ENCODE peak calls at places on chromosomes 12 and 14, in seven cellular contexts. One of them, this sample, is unnamed.

GRCh38 chr14:104220225-104221070 is 82.1 kb downstream of the KIF26A start:
- DNase-seq in body of pancreas: no peak
- DNase-seq in uterus: no peak
- DNase-seq in brain microvascular endothelial cell: no peak
- DNase-seq in dorsolateral prefrontal cortex: peak
- DNase-seq in H1: no peak
- DNase-seq in endodermal cell: no peak
- DNase-seq in this sample: no peak

GRCh38 chr12:26940820-26941219 is 2.5 kb downstream of the FGFR1OP2 start:
- DNase-seq in body of pancreas: no peak
- DNase-seq in uterus: no peak
- DNase-seq in brain microvascular endothelial cell: peak
- DNase-seq in dorsolateral prefrontal cortex: no peak
- DNase-seq in H1: no peak
- DNase-seq in endodermal cell: no peak
- DNase-seq in this sample: no peak

GRCh38 chr14:21768116-21768874 is 94.7 kb upstream of the OR4E1 start:
- DNase-seq in body of pancreas: no peak
- DNase-seq in uterus: no peak
- DNase-seq in brain microvascular endothelial cell: peak
- DNase-seq in dorsolateral prefrontal cortex: no peak
- DNase-seq in H1: no peak
- DNase-seq in endodermal cell: peak
- DNase-seq in this sample: no peak

GRCh38 chr14:21255385-21256101 is 13.7 kb downstream of the HNRNPC start:
- DNase-seq in body of pancreas: no peak
- DNase-seq in uterus: no peak
- DNase-seq in brain microvascular endothelial cell: no peak
- DNase-seq in dorsolateral prefrontal cortex: no peak
- DNase-seq in H1: no peak
- DNase-seq in endodermal cell: no peak
- DNase-seq in this sample: no peak

GRCh38 chr12:77003961-77004360 is 61.4 kb downstream of the E2F7 start:
- DNase-seq in body of pancreas: no peak
- DNase-seq in uterus: no peak
- DNase-seq in brain microvascular endothelial cell: no peak
- DNase-seq in dorsolateral prefrontal cortex: no peak
- DNase-seq in H1: no peak
- DNase-seq in endodermal cell: no peak
- DNase-seq in this sample: no peak

GRCh38 chr12:80272516-80272915 is 171.5 kb upstream of the PTPRQ start:
- DNase-seq in body of pancreas: no peak
- DNase-seq in uterus: no peak
- DNase-seq in brain microvascular endothelial cell: no peak
- DNase-seq in dorsolateral prefrontal cortex: no peak
- DNase-seq in H1: no peak
- DNase-seq in endodermal cell: no peak
- DNase-seq in this sample: no peak

GRCh38 chr12:26630546-26631027 is 202.4 kb downstream of the ITPR2 start:
- DNase-seq in body of pancreas: no peak
- DNase-seq in uterus: peak
- DNase-seq in brain microvascular endothelial cell: peak
- DNase-seq in dorsolateral prefrontal cortex: no peak
- DNase-seq in H1: no peak
- DNase-seq in endodermal cell: no peak
- DNase-seq in this sample: no peak

GRCh38 chr12:104439137-104439536 is 17.6 kb upstream of the CHST11 start:
- DNase-seq in body of pancreas: no peak
- DNase-seq in uterus: no peak
- DNase-seq in brain microvascular endothelial cell: no peak
- DNase-seq in dorsolateral prefrontal cortex: no peak
- DNase-seq in H1: no peak
- DNase-seq in endodermal cell: no peak
- DNase-seq in this sample: no peak

GRCh38 chr12:102407776-102408486 is 72.4 kb downstream of the IGF1 start:
- DNase-seq in body of pancreas: no peak
- DNase-seq in uterus: no peak
- DNase-seq in brain microvascular endothelial cell: peak
- DNase-seq in dorsolateral prefrontal cortex: no peak
- DNase-seq in H1: no peak
- DNase-seq in endodermal cell: no peak
- DNase-seq in this sample: no peak

GRCh38 chr14:100827751-100828447 is 2.0 kb downstream of the MEG3 start:
- DNase-seq in body of pancreas: peak
- DNase-seq in uterus: no peak
- DNase-seq in brain microvascular endothelial cell: peak
- DNase-seq in dorsolateral prefrontal cortex: no peak
- DNase-seq in H1: no peak
- DNase-seq in endodermal cell: no peak
- DNase-seq in this sample: no peak

GRCh38 chr14:105059035-105059916 is 6.0 kb downstream of the GPR132 start:
- DNase-seq in body of pancreas: no peak
- DNase-seq in uterus: no peak
- DNase-seq in brain microvascular endothelial cell: no peak
- DNase-seq in dorsolateral prefrontal cortex: no peak
- DNase-seq in H1: no peak
- DNase-seq in endodermal cell: peak
- DNase-seq in this sample: peak

GRCh38 chr14:39492267-39492666 is 60.0 kb upstream of the FBXO33 start:
- DNase-seq in body of pancreas: no peak
- DNase-seq in uterus: no peak
- DNase-seq in brain microvascular endothelial cell: peak
- DNase-seq in dorsolateral prefrontal cortex: no peak
- DNase-seq in H1: no peak
- DNase-seq in endodermal cell: no peak
- DNase-seq in this sample: no peak

GRCh38 chr14:66405158-66405557 is 81.0 kb upstream of the CCDC196 start:
- DNase-seq in body of pancreas: no peak
- DNase-seq in uterus: no peak
- DNase-seq in brain microvascular endothelial cell: peak
- DNase-seq in dorsolateral prefrontal cortex: peak
- DNase-seq in H1: no peak
- DNase-seq in endodermal cell: no peak
- DNase-seq in this sample: no peak

GRCh38 chr14:35046751-35047536 is 872 bp downstream of the FAM177A1 start:
- DNase-seq in body of pancreas: peak
- DNase-seq in uterus: no peak
- DNase-seq in brain microvascular endothelial cell: no peak
- DNase-seq in dorsolateral prefrontal cortex: no peak
- DNase-seq in H1: no peak
- DNase-seq in endodermal cell: no peak
- DNase-seq in this sample: no peak

GRCh38 chr12:25801621-25802243 is 156.8 kb upstream of the RASSF8 start:
- DNase-seq in body of pancreas: no peak
- DNase-seq in uterus: no peak
- DNase-seq in brain microvascular endothelial cell: no peak
- DNase-seq in dorsolateral prefrontal cortex: no peak
- DNase-seq in H1: no peak
- DNase-seq in endodermal cell: no peak
- DNase-seq in this sample: no peak

GRCh38 chr14:74684444-74684843 is 28.4 kb downstream of the AREL1 start:
- DNase-seq in body of pancreas: no peak
- DNase-seq in uterus: no peak
- DNase-seq in brain microvascular endothelial cell: no peak
- DNase-seq in dorsolateral prefrontal cortex: no peak
- DNase-seq in H1: no peak
- DNase-seq in endodermal cell: no peak
- DNase-seq in this sample: no peak

GRCh38 chr14:23147676-23148075 is 28.6 kb upstream of the CEBPE start:
- DNase-seq in body of pancreas: peak
- DNase-seq in uterus: peak
- DNase-seq in brain microvascular endothelial cell: no peak
- DNase-seq in dorsolateral prefrontal cortex: peak
- DNase-seq in H1: no peak
- DNase-seq in endodermal cell: no peak
- DNase-seq in this sample: peak

DNA sequence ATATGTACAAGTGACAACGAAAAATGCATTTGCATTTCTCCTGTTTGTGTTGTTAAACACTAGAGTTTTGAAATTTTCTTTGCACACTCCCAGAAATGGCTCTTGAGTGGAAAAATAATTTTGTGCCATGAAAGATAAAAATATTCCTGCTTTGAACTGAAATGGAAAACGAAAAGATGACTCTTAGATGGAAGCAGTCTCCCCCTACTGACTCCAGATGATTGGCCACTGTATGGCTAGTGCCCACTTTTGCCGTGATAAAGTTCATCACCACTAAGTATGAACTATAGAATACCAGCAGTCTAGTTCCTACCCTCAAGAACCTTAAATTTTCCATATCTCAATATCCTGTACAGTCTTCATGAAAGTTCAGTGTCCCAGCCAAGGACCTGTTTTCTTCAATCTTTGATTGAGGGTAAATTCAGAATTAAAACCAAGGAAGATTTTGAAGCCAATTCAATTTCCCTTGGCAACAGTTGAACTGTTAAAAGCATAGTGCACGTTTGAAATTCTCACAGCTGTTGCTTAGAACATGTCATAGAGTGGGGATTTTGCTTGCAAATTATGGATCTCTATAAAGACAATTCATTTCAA is 1.6 kb upstream of the PPP2R5E start:
- DNase-seq in body of pancreas: no peak
- DNase-seq in uterus: no peak
- DNase-seq in brain microvascular endothelial cell: peak
- DNase-seq in dorsolateral prefrontal cortex: no peak
- DNase-seq in H1: no peak
- DNase-seq in endodermal cell: no peak
- DNase-seq in this sample: no peak
- H3K4me3 ChIP-seq in body of pancreas: no peak
- H3K4me3 ChIP-seq in uterus: no peak
- H3K4me3 ChIP-seq in brain microvascular endothelial cell: peak
- H3K4me3 ChIP-seq in dorsolateral prefrontal cortex: peak
- H3K4me3 ChIP-seq in H1: peak
- H3K4me3 ChIP-seq in endodermal cell: peak
- H3K4me3 ChIP-seq in this sample: peak

GRCh38 chr14:24310666-24311604 is at the start of gene LTB4R:
- DNase-seq in body of pancreas: peak
- DNase-seq in uterus: peak
- DNase-seq in brain microvascular endothelial cell: peak
- DNase-seq in dorsolateral prefrontal cortex: peak
- DNase-seq in H1: no peak
- DNase-seq in endodermal cell: no peak
- DNase-seq in this sample: peak

GRCh38 chr14:24311837-24312615 is 724 bp downstream of the LTB4R start:
- DNase-seq in body of pancreas: no peak
- DNase-seq in uterus: no peak
- DNase-seq in brain microvascular endothelial cell: no peak
- DNase-seq in dorsolateral prefrontal cortex: no peak
- DNase-seq in H1: no peak
- DNase-seq in endodermal cell: no peak
- DNase-seq in this sample: no peak

GRCh38 chr14:24309538-24310386 is at the start of gene LTB4R2:
- DNase-seq in body of pancreas: no peak
- DNase-seq in uterus: no peak
- DNase-seq in brain microvascular endothelial cell: no peak
- DNase-seq in dorsolateral prefrontal cortex: no peak
- DNase-seq in H1: no peak
- DNase-seq in endodermal cell: no peak
- DNase-seq in this sample: no peak

GRCh38 chr14:24308342-24309124 is 756 bp upstream of the CIDEB start:
- DNase-seq in body of pancreas: no peak
- DNase-seq in uterus: no peak
- DNase-seq in brain microvascular endothelial cell: no peak
- DNase-seq in dorsolateral prefrontal cortex: no peak
- DNase-seq in H1: no peak
- DNase-seq in endodermal cell: no peak
- DNase-seq in this sample: no peak

DNA sequence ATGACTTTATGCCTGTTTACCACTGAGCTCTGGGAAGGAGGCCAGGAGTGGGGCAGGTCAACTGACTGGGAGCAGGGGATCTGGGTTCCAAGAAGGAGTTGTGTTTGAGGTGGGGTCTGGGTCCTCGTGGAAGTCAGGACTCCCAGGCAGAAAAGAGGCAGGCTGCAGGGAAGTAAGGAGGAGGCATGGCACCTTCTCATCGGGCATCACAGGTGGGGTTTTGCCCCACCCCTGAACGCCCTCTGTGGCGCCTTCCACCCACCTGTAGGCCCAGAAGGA is 386 bp downstream of the LTB4R2 start:
- DNase-seq in body of pancreas: no peak
- DNase-seq in uterus: no peak
- DNase-seq in brain microvascular endothelial cell: no peak
- DNase-seq in dorsolateral prefrontal cortex: no peak
- DNase-seq in H1: no peak
- DNase-seq in endodermal cell: no peak
- DNase-seq in this sample: no peak
- TF ChIP-seq CTCF in body of pancreas: no peak
- TF ChIP-seq CTCF in uterus: no peak
- TF ChIP-seq CTCF in brain microvascular endothelial cell: no peak
- TF ChIP-seq CTCF in dorsolateral prefrontal cortex: no peak
- TF ChIP-seq CTCF in H1: no peak
- TF ChIP-seq CTCF in endodermal cell: no peak
- TF ChIP-seq CTCF in this sample: no peak

GRCh38 chr12:83958997-83959396 is 953.6 kb downstream of the SLC6A15 start:
- DNase-seq in body of pancreas: no peak
- DNase-seq in uterus: no peak
- DNase-seq in brain microvascular endothelial cell: no peak
- DNase-seq in dorsolateral prefrontal cortex: no peak
- DNase-seq in H1: no peak
- DNase-seq in endodermal cell: no peak
- DNase-seq in this sample: no peak

GRCh38 chr12:83954939-83955601 is 957.5 kb downstream of the SLC6A15 start:
- DNase-seq in body of pancreas: no peak
- DNase-seq in uterus: no peak
- DNase-seq in brain microvascular endothelial cell: no peak
- DNase-seq in dorsolateral prefrontal cortex: no peak
- DNase-seq in H1: no peak
- DNase-seq in endodermal cell: peak
- DNase-seq in this sample: no peak

GRCh38 chr12:83960767-83961166 is 951.8 kb downstream of the SLC6A15 start:
- DNase-seq in body of pancreas: no peak
- DNase-seq in uterus: no peak
- DNase-seq in brain microvascular endothelial cell: no peak
- DNase-seq in dorsolateral prefrontal cortex: no peak
- DNase-seq in H1: no peak
- DNase-seq in endodermal cell: no peak
- DNase-seq in this sample: no peak
- H3K27ac ChIP-seq in body of pancreas: no peak
- H3K27ac ChIP-seq in uterus: no peak
- H3K27ac ChIP-seq in brain microvascular endothelial cell: no peak
- H3K27ac ChIP-seq in dorsolateral prefrontal cortex: no peak
- H3K27ac ChIP-seq in H1: no peak
- H3K27ac ChIP-seq in endodermal cell: no peak
- H3K27ac ChIP-seq in this sample: no peak

GRCh38 chr14:64213853-64214570 is 80.2 kb downstream of the ESR2 start:
- DNase-seq in body of pancreas: no peak
- DNase-seq in uterus: no peak
- DNase-seq in brain microvascular endothelial cell: no peak
- DNase-seq in dorsolateral prefrontal cortex: no peak
- DNase-seq in H1: no peak
- DNase-seq in endodermal cell: no peak
- DNase-seq in this sample: no peak
- H3K4me3 ChIP-seq in body of pancreas: no peak
- H3K4me3 ChIP-seq in uterus: no peak
- H3K4me3 ChIP-seq in brain microvascular endothelial cell: no peak
- H3K4me3 ChIP-seq in dorsolateral prefrontal cortex: no peak
- H3K4me3 ChIP-seq in H1: no peak
- H3K4me3 ChIP-seq in endodermal cell: no peak
- H3K4me3 ChIP-seq in this sample: peak

GRCh38 chr14:67493092-67493717 is 4.7 kb upstream of the TMEM229B start:
- DNase-seq in body of pancreas: no peak
- DNase-seq in uterus: no peak
- DNase-seq in brain microvascular endothelial cell: no peak
- DNase-seq in dorsolateral prefrontal cortex: no peak
- DNase-seq in H1: no peak
- DNase-seq in endodermal cell: no peak
- DNase-seq in this sample: no peak
- TF ChIP-seq CTCF in body of pancreas: no peak
- TF ChIP-seq CTCF in uterus: no peak
- TF ChIP-seq CTCF in brain microvascular endothelial cell: no peak
- TF ChIP-seq CTCF in dorsolateral prefrontal cortex: no peak
- TF ChIP-seq CTCF in H1: no peak
- TF ChIP-seq CTCF in endodermal cell: no peak
- TF ChIP-seq CTCF in this sample: no peak

GRCh38 chr14:75824328-75824727 is 157.5 kb downstream of the TGFB3 start:
- DNase-seq in body of pancreas: no peak
- DNase-seq in uterus: no peak
- DNase-seq in brain microvascular endothelial cell: no peak
- DNase-seq in dorsolateral prefrontal cortex: no peak
- DNase-seq in H1: no peak
- DNase-seq in endodermal cell: no peak
- DNase-seq in this sample: no peak
- H3K27ac ChIP-seq in body of pancreas: peak
- H3K27ac ChIP-seq in uterus: peak
- H3K27ac ChIP-seq in brain microvascular endothelial cell: no peak
- H3K27ac ChIP-seq in dorsolateral prefrontal cortex: no peak
- H3K27ac ChIP-seq in H1: no peak
- H3K27ac ChIP-seq in endodermal cell: no peak
- H3K27ac ChIP-seq in this sample: peak

This sample was measured in heart right ventricle.